ENCODE peak calls at places on chromosomes 12 and 14, in eight cellular contexts. One of them, this sample, is unnamed.

GRCh38 chr12:51246254-51246853 is 7.7 kb downstream of the DAZAP2 start:
- DNase-seq in activated naive CD4-positive, alpha-beta T cell: no peak
- DNase-seq in stimulated activated effector memory CD8-positive, alpha-beta T cell treated with anti-CD3 and anti-CD28 coated beads, Interleukin-12 subunit alpha, Interleukin-12 subunit beta, amount 100 ng/mL, for 72 hours: no peak
- DNase-seq in NCI-H2081: no peak
- DNase-seq in GM12892: no peak
- DNase-seq in endothelial cell: peak; percentile 24
- DNase-seq in epithelial cell of esophagus: no peak
- DNase-seq in stimulated activated naive CD8-positive, alpha-beta T cell treated with anti-CD3 and anti-CD28 coated beads, Interleukin-15, amount 100 ng/mL, for 72 hours: peak; percentile 38
- DNase-seq in this sample: no peak

GRCh38 chr12:15982471-15982870 is 71.3 kb downstream of the DERA start:
- DNase-seq in epithelial cell of esophagus: no peak
- DNase-seq in NCI-H2081: peak; percentile 55
- DNase-seq in GM12892: no peak
- DNase-seq in endothelial cell: no peak
- DNase-seq in stimulated activated effector memory CD8-positive, alpha-beta T cell treated with anti-CD3 and anti-CD28 coated beads, Interleukin-12 subunit alpha, Interleukin-12 subunit beta, amount 100 ng/mL, for 72 hours: no peak
- DNase-seq in stimulated activated naive CD8-positive, alpha-beta T cell treated with anti-CD3 and anti-CD28 coated beads, Interleukin-15, amount 100 ng/mL, for 72 hours: no peak
- DNase-seq in activated naive CD4-positive, alpha-beta T cell: no peak
- DNase-seq in this sample: no peak

GRCh38 chr14:52834440-52834842 is 43.0 kb upstream of the GNPNAT1 start:
- DNase-seq in NCI-H2081: no peak
- DNase-seq in epithelial cell of esophagus: peak; percentile 68
- DNase-seq in stimulated activated effector memory CD8-positive, alpha-beta T cell treated with anti-CD3 and anti-CD28 coated beads, Interleukin-12 subunit alpha, Interleukin-12 subunit beta, amount 100 ng/mL, for 72 hours: no peak
- DNase-seq in endothelial cell: no peak
- DNase-seq in activated naive CD4-positive, alpha-beta T cell: no peak
- DNase-seq in GM12892: no peak
- DNase-seq in stimulated activated naive CD8-positive, alpha-beta T cell treated with anti-CD3 and anti-CD28 coated beads, Interleukin-15, amount 100 ng/mL, for 72 hours: no peak
- DNase-seq in this sample: no peak

GRCh38 chr14:101351146-101351545 is 210.1 kb upstream of the DIO3 start:
- DNase-seq in endothelial cell: no peak
- DNase-seq in epithelial cell of esophagus: no peak
- DNase-seq in GM12892: no peak
- DNase-seq in NCI-H2081: no peak
- DNase-seq in activated naive CD4-positive, alpha-beta T cell: no peak
- DNase-seq in stimulated activated effector memory CD8-positive, alpha-beta T cell treated with anti-CD3 and anti-CD28 coated beads, Interleukin-12 subunit alpha, Interleukin-12 subunit beta, amount 100 ng/mL, for 72 hours: no peak
- DNase-seq in stimulated activated naive CD8-positive, alpha-beta T cell treated with anti-CD3 and anti-CD28 coated beads, Interleukin-15, amount 100 ng/mL, for 72 hours: no peak
- DNase-seq in this sample: no peak

GRCh38 chr12:86770871-86771270 is 514.7 kb upstream of the MGAT4C start:
- DNase-seq in stimulated activated naive CD8-positive, alpha-beta T cell treated with anti-CD3 and anti-CD28 coated beads, Interleukin-15, amount 100 ng/mL, for 72 hours: no peak
- DNase-seq in GM12892: no peak
- DNase-seq in stimulated activated effector memory CD8-positive, alpha-beta T cell treated with anti-CD3 and anti-CD28 coated beads, Interleukin-12 subunit alpha, Interleukin-12 subunit beta, amount 100 ng/mL, for 72 hours: no peak
- DNase-seq in activated naive CD4-positive, alpha-beta T cell: no peak
- DNase-seq in endothelial cell: no peak
- DNase-seq in NCI-H2081: no peak
- DNase-seq in epithelial cell of esophagus: no peak
- DNase-seq in this sample: no peak

GRCh38 chr12:12985817-12986408 is 14.2 kb downstream of the HEBP1 start:
- DNase-seq in activated naive CD4-positive, alpha-beta T cell: no peak
- DNase-seq in NCI-H2081: peak; percentile 4
- DNase-seq in epithelial cell of esophagus: peak; percentile 47
- DNase-seq in stimulated activated effector memory CD8-positive, alpha-beta T cell treated with anti-CD3 and anti-CD28 coated beads, Interleukin-12 subunit alpha, Interleukin-12 subunit beta, amount 100 ng/mL, for 72 hours: no peak
- DNase-seq in GM12892: no peak
- DNase-seq in stimulated activated naive CD8-positive, alpha-beta T cell treated with anti-CD3 and anti-CD28 coated beads, Interleukin-15, amount 100 ng/mL, for 72 hours: no peak
- DNase-seq in endothelial cell: peak; percentile 62
- DNase-seq in this sample: no peak

GRCh38 chr12:110244829-110245228 is 36.2 kb upstream of the ATP2A2 start:
- DNase-seq in GM12892: no peak
- DNase-seq in epithelial cell of esophagus: no peak
- DNase-seq in stimulated activated naive CD8-positive, alpha-beta T cell treated with anti-CD3 and anti-CD28 coated beads, Interleukin-15, amount 100 ng/mL, for 72 hours: no peak
- DNase-seq in endothelial cell: no peak
- DNase-seq in stimulated activated effector memory CD8-positive, alpha-beta T cell treated with anti-CD3 and anti-CD28 coated beads, Interleukin-12 subunit alpha, Interleukin-12 subunit beta, amount 100 ng/mL, for 72 hours: no peak
- DNase-seq in NCI-H2081: no peak
- DNase-seq in activated naive CD4-positive, alpha-beta T cell: no peak
- DNase-seq in this sample: no peak

GRCh38 chr12:117921922-117922777 is 46.6 kb downstream of the KSR2 start:
- DNase-seq in stimulated activated effector memory CD8-positive, alpha-beta T cell treated with anti-CD3 and anti-CD28 coated beads, Interleukin-12 subunit alpha, Interleukin-12 subunit beta, amount 100 ng/mL, for 72 hours: no peak
- DNase-seq in epithelial cell of esophagus: no peak
- DNase-seq in stimulated activated naive CD8-positive, alpha-beta T cell treated with anti-CD3 and anti-CD28 coated beads, Interleukin-15, amount 100 ng/mL, for 72 hours: no peak
- DNase-seq in activated naive CD4-positive, alpha-beta T cell: no peak
- DNase-seq in NCI-H2081: no peak
- DNase-seq in endothelial cell: no peak
- DNase-seq in GM12892: no peak
- DNase-seq in this sample: no peak

GRCh38 chr12:20463920-20464524 is 95.7 kb downstream of the PDE3A start:
- DNase-seq in stimulated activated effector memory CD8-positive, alpha-beta T cell treated with anti-CD3 and anti-CD28 coated beads, Interleukin-12 subunit alpha, Interleukin-12 subunit beta, amount 100 ng/mL, for 72 hours: no peak
- DNase-seq in activated naive CD4-positive, alpha-beta T cell: no peak
- DNase-seq in epithelial cell of esophagus: peak; percentile 20
- DNase-seq in stimulated activated naive CD8-positive, alpha-beta T cell treated with anti-CD3 and anti-CD28 coated beads, Interleukin-15, amount 100 ng/mL, for 72 hours: no peak
- DNase-seq in endothelial cell: no peak
- DNase-seq in NCI-H2081: peak; percentile 18
- DNase-seq in GM12892: no peak
- DNase-seq in this sample: no peak

GRCh38 chr12:105167346-105167745 is 59.8 kb downstream of the WASHC4 start:
- DNase-seq in epithelial cell of esophagus: no peak
- DNase-seq in stimulated activated effector memory CD8-positive, alpha-beta T cell treated with anti-CD3 and anti-CD28 coated beads, Interleukin-12 subunit alpha, Interleukin-12 subunit beta, amount 100 ng/mL, for 72 hours: no peak
- DNase-seq in stimulated activated naive CD8-positive, alpha-beta T cell treated with anti-CD3 and anti-CD28 coated beads, Interleukin-15, amount 100 ng/mL, for 72 hours: no peak
- DNase-seq in endothelial cell: no peak
- DNase-seq in GM12892: no peak
- DNase-seq in activated naive CD4-positive, alpha-beta T cell: no peak
- DNase-seq in NCI-H2081: no peak
- DNase-seq in this sample: no peak

GRCh38 chr14:20631821-20632389 is 9.6 kb downstream of the OR6S1 start:
- DNase-seq in NCI-H2081: no peak
- DNase-seq in activated naive CD4-positive, alpha-beta T cell: no peak
- DNase-seq in stimulated activated naive CD8-positive, alpha-beta T cell treated with anti-CD3 and anti-CD28 coated beads, Interleukin-15, amount 100 ng/mL, for 72 hours: no peak
- DNase-seq in epithelial cell of esophagus: peak; percentile 74
- DNase-seq in GM12892: no peak
- DNase-seq in stimulated activated effector memory CD8-positive, alpha-beta T cell treated with anti-CD3 and anti-CD28 coated beads, Interleukin-12 subunit alpha, Interleukin-12 subunit beta, amount 100 ng/mL, for 72 hours: no peak
- DNase-seq in endothelial cell: peak; percentile 59
- DNase-seq in this sample: no peak

GRCh38 chr12:12323606-12324005 is 26.4 kb downstream of the MANSC1 start:
- DNase-seq in GM12892: no peak
- DNase-seq in stimulated activated naive CD8-positive, alpha-beta T cell treated with anti-CD3 and anti-CD28 coated beads, Interleukin-15, amount 100 ng/mL, for 72 hours: no peak
- DNase-seq in activated naive CD4-positive, alpha-beta T cell: no peak
- DNase-seq in stimulated activated effector memory CD8-positive, alpha-beta T cell treated with anti-CD3 and anti-CD28 coated beads, Interleukin-12 subunit alpha, Interleukin-12 subunit beta, amount 100 ng/mL, for 72 hours: no peak
- DNase-seq in endothelial cell: no peak
- DNase-seq in epithelial cell of esophagus: no peak
- DNase-seq in NCI-H2081: no peak
- DNase-seq in this sample: no peak

GRCh38 chr12:26010293-26010821 is 51.9 kb downstream of the RASSF8 start:
- DNase-seq in GM12892: no peak
- DNase-seq in stimulated activated effector memory CD8-positive, alpha-beta T cell treated with anti-CD3 and anti-CD28 coated beads, Interleukin-12 subunit alpha, Interleukin-12 subunit beta, amount 100 ng/mL, for 72 hours: no peak
- DNase-seq in endothelial cell: no peak
- DNase-seq in NCI-H2081: no peak
- DNase-seq in stimulated activated naive CD8-positive, alpha-beta T cell treated with anti-CD3 and anti-CD28 coated beads, Interleukin-15, amount 100 ng/mL, for 72 hours: no peak
- DNase-seq in activated naive CD4-positive, alpha-beta T cell: no peak
- DNase-seq in epithelial cell of esophagus: peak; percentile 24
- DNase-seq in this sample: no peak

This sample was measured in GM12891.